ENCODE peak calls at places on chromosomes 13 and 19, in nine cellular contexts. J is HL-60; W is activated effector memory CD4-positive, alpha-beta T cell treated with anti-CD3 and anti-CD28 coated beads, Interleukin-2, amount 50 U/mL, for 16 hours; N is HEK293T; O is stimulated activated CD8-positive, alpha-beta memory T cell treated with anti-CD3 and anti-CD28 coated beads, Interleukin-4, amount 100 ng/mL, for 48 hours; V is amygdala; F is WERI-Rb-1; X is T-helper 1 cell; E is posterior cingulate gyrus. P is an unnamed sample.

GRCh38 chr13:98918771-98919170 is 59.1 kb downstream of the DOCK9 start:
- DNase-seq in V (no peak), X (no peak), O (no peak), W (no peak), N (no peak), F (no peak), J (peak; percentile 38), E (no peak), P (no peak)

GRCh38 chr19:719636-720377 is 11.1 kb downstream of the PALM start:
- DNase-seq in W (no peak), E (peak; percentile 59), N (no peak), O (no peak), F (no peak), J (no peak), X (no peak), V (peak; percentile 13), P (peak; percentile 70)

GRCh38 chr13:25174304-25174703 is 2.2 kb upstream of the AMER2 start:
- DNase-seq in X (no peak), W (no peak), F (no peak), N (no peak), J (no peak), E (no peak), O (no peak), V (no peak), P (no peak)

GRCh38 chr19:13926715-13927114 is 11.5 kb downstream of the PODNL1 start:
- DNase-seq in X (no peak), V (no peak), N (no peak), W (no peak), J (peak; percentile 14), O (no peak), E (no peak), F (no peak), P (no peak)

GRCh38 chr19:33064778-33065550 is at the start of gene RHPN2:
- DNase-seq in J (no peak), O (peak; percentile 80), V (no peak), F (peak; percentile 76), X (no peak), N (peak; percentile 90), E (no peak), W (peak; percentile 83), P (peak; percentile 64)

GRCh38 chr13:91136806-91137205 is 210.7 kb upstream of the MIR17HG start:
- DNase-seq in O (no peak), E (no peak), J (no peak), W (no peak), V (no peak), F (no peak), N (no peak), X (no peak), P (peak; percentile 44)

GRCh38 chr19:45275370-45275971 is 24.4 kb downstream of the MARK4 start:
- DNase-seq in E (peak; percentile 13), F (peak; percentile 48), W (no peak), O (no peak), N (no peak), J (no peak), X (no peak), V (no peak), P (no peak)

GRCh38 chr13:113398963-113399754 is 35.2 kb upstream of the GRTP1 start:
- DNase-seq in N (no peak), J (no peak), F (no peak), X (no peak), O (no peak), E (peak; percentile 52), W (peak; percentile 58), V (no peak), P (no peak)

GRCh38 chr19:32652893-32653625 is 21.9 kb downstream of the ANKRD27 start:
- DNase-seq in O (no peak), J (no peak), X (no peak), F (no peak), W (no peak), E (peak; percentile 52), N (no peak), V (no peak), P (no peak)

GRCh38 chr13:109979186-109979585 is 192.8 kb upstream of the IRS2 start:
- DNase-seq in J (no peak), F (no peak), O (no peak), X (no peak), E (no peak), W (no peak), N (no peak), V (no peak), P (no peak)

GRCh38 chr13:94112227-94112626 is 367.3 kb downstream of the DCT start:
- DNase-seq in F (no peak), J (no peak), E (no peak), V (no peak), N (no peak), O (no peak), X (no peak), W (no peak), P (no peak)

GRCh38 chr13:105616313-105617075 is 919.0 kb downstream of the EFNB2 start:
- DNase-seq in W (no peak), J (no peak), E (no peak), X (no peak), F (no peak), N (no peak), O (no peak), V (no peak), P (no peak)

GRCh38 chr19:40217027-40217810 is 965 bp downstream of the TTC9B start:
- DNase-seq in X (no peak), F (peak; percentile 58), J (no peak), O (peak; percentile 48), W (no peak), N (no peak), V (no peak), E (no peak), P (peak; percentile 67)

GRCh38 chr13:50129923-50130685 is 114.9 kb downstream of the KCNRG start:
- DNase-seq in N (peak; percentile 27), W (peak; percentile 78), X (no peak), F (no peak), O (peak; percentile 46), J (no peak), V (no peak), E (no peak), P (peak; percentile 29)

GRCh38 chr13:67130444-67130843 is 99.7 kb downstream of the PCDH9 start:
- DNase-seq in E (no peak), V (no peak), J (no peak), F (no peak), X (no peak), N (no peak), O (no peak), W (no peak), P (no peak)

GRCh38 chr19:30097746-30098280 is 155.8 kb downstream of the URI1 start:
- DNase-seq in F (no peak), J (no peak), E (no peak), O (no peak), V (no peak), N (no peak), W (no peak), X (no peak), P (no peak)

P was measured in SK-N-DZ.